ENCODE peak calls at places on chromosomes 7 and 10, in four cellular contexts. M, G, A and Y are unnamed samples.
A peak's percentile ranks its signal among the peaks of the same experiment; 100 is the strongest.

GRCh38 chr7:69796421-69796820 is 198.1 kb downstream of the AUTS2 start:
- DNase-seq in M (no peak), G (no peak), A (no peak), Y (no peak)

GRCh38 chr7:155458317-155459132 is 596 bp downstream of the EN2 start:
- DNase-seq in M (no peak), G (no peak), A (no peak), Y (no peak)

GRCh38 chr10:13758302-13758701 is 171.5 kb downstream of the PRPF18 start:
- DNase-seq in M (no peak), G (no peak), A (no peak), Y (no peak)

GRCh38 chr7:85135931-85136330 is 50.9 kb downstream of the SEMA3D start:
- DNase-seq in M (no peak), G (no peak), A (no peak), Y (no peak)

GRCh38 chr7:21850531-21851285 is 95.0 kb downstream of the CDCA7L start:
- DNase-seq in M (no peak), G (no peak), A (no peak), Y (no peak)

GRCh38 chr10:116974442-116975005 is 30.5 kb downstream of the SHTN1 start:
- DNase-seq in M (no peak), G (no peak), A (no peak), Y (no peak)

GRCh38 chr7:50262916-50263690 is 41.4 kb upstream of the IKZF1 start:
- DNase-seq in M (no peak), G (no peak), A (no peak), Y (no peak)

GRCh38 chr10:27240212-27240890 is at the start of gene ACBD5:
- DNase-seq in M (peak; percentile 78), G (peak; percentile 81), A (peak; percentile 28), Y (no peak)

GRCh38 chr7:54690059-54690443 is 69.0 kb downstream of the SEC61G start:
- DNase-seq in M (no peak), G (no peak), A (no peak), Y (no peak)

GRCh38 chr7:108525327-108525984 is 479 bp downstream of the PNPLA8 start:
- DNase-seq in M (peak; percentile 81), G (peak; percentile 44), A (no peak), Y (no peak)

GRCh38 chr7:151838072-151838471 is 38.8 kb downstream of the PRKAG2 start:
- DNase-seq in M (no peak), G (no peak), A (no peak), Y (no peak)

GRCh38 chr7:143934526-143935340 is at the start of gene OR2F2:
- DNase-seq in M (no peak), G (peak; percentile 45), A (no peak), Y (no peak)

GRCh38 chr10:85648279-85648754 is 718.3 kb downstream of the GRID1 start:
- DNase-seq in M (no peak), G (no peak), A (no peak), Y (no peak)

GRCh38 chr10:94500063-94500462 is 45.5 kb upstream of the HELLS start:
- DNase-seq in M (no peak), G (peak; percentile 10), A (no peak), Y (no peak)

GRCh38 chr7:43757073-43757720 is 1.3 kb upstream of the BLVRA start:
- DNase-seq in M (no peak), G (no peak), A (no peak), Y (no peak)

GRCh38 chr7:82015751-82016150 is 245.9 kb upstream of the HGF start:
- DNase-seq in M (no peak), G (no peak), A (no peak), Y (no peak)

GRCh38 chr7:44981035-44981706 is 2.4 kb upstream of the MYO1G start:
- DNase-seq in M (no peak), G (no peak), A (no peak), Y (no peak)

GRCh38 chr7:44251269-44251668 is 50.5 kb downstream of the YKT6 start:
- DNase-seq in M (no peak), G (no peak), A (no peak), Y (no peak)

GRCh38 chr10:69065406-69066361 is 22.2 kb upstream of the SRGN start:
- DNase-seq in M (no peak), G (no peak), A (no peak), Y (no peak)

GRCh38 chr7:120964088-120964487 is 13.5 kb downstream of the ING3 start:
- DNase-seq in M (no peak), G (no peak), A (no peak), Y (no peak)
- TF ChIP-seq SIN3A in M (no peak), G (no peak), A (no peak), Y (no peak)

GRCh38 chr10:93072225-93072712 is 1.4 kb upstream of the CYP26A1 start:
- DNase-seq in M (no peak), G (no peak), A (no peak), Y (no peak)

GRCh38 chr10:93072713-93073538 is 767 bp upstream of the CYP26A1 start:
- DNase-seq in M (no peak), G (no peak), A (no peak), Y (no peak)

GRCh38 chr10:93074137-93074596 is 474 bp downstream of the CYP26A1 start:
- DNase-seq in M (peak; percentile 33), G (no peak), A (no peak), Y (no peak)

GRCh38 chr10:93074597-93075368 is 1.1 kb downstream of the CYP26A1 start:
- DNase-seq in M (no peak), G (no peak), A (no peak), Y (peak; percentile 82)

GRCh38 chr10:93073539-93074136 is at the start of gene CYP26A1:
- DNase-seq in M (peak; percentile 58), G (no peak), A (no peak), Y (peak; percentile 81)
- TF ChIP-seq CREB1 in M (no peak), G (no peak), A (no peak), Y (no peak)

DNA sequence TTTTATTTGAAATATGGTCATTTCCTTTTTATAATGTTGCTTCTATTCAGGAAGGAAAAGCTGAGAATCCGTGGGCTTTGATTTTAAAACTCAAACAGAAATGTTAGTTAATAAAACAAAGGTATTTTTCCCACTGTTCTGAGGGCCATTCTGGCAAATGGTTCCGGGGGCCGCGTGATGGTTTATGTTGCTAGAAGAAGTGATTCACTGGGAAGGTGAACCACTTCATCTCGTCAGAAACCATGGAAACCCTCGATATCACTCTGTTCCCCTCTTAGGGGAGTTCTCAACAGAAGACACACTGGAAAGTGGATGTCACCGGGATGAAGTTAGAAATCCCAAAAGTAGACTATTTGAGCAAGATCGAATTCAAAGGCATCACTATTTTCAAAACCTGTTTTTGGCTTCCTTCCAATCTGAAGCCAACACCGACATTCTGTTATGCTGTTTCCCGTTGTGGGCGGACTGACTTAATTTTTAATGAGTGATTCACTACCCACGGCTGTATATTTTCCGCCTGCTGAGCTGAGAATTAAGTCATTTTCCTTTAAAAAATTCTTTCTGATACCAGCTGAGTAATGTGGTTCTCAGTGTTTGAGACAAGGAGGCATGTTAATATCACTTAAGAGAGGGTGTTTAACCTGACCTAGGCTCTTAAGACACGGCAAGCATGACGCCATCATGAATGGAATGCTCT is 84.1 kb downstream of the PTPRE start:
- DNase-seq in M (no peak), G (no peak), A (no peak), Y (no peak)
- TF ChIP-seq SIN3A in M (no peak), G (no peak), A (no peak), Y (no peak)

GRCh38 chr10:133366751-133367150 is 6.4 kb downstream of the ECHS1 start:
- DNase-seq in M (no peak), G (no peak), A (no peak), Y (no peak)

GRCh38 chr10:133365461-133366129 is 7.6 kb downstream of the ECHS1 start:
- DNase-seq in M (no peak), G (no peak), A (no peak), Y (no peak)

GRCh38 chr10:133362846-133363245 is 5.0 kb upstream of the FUOM start:
- DNase-seq in M (no peak), G (no peak), A (no peak), Y (no peak)

GRCh38 chr10:133366130-133366478 is 7.0 kb downstream of the ECHS1 start:
- DNase-seq in M (no peak), G (no peak), A (no peak), Y (no peak)

DNA sequence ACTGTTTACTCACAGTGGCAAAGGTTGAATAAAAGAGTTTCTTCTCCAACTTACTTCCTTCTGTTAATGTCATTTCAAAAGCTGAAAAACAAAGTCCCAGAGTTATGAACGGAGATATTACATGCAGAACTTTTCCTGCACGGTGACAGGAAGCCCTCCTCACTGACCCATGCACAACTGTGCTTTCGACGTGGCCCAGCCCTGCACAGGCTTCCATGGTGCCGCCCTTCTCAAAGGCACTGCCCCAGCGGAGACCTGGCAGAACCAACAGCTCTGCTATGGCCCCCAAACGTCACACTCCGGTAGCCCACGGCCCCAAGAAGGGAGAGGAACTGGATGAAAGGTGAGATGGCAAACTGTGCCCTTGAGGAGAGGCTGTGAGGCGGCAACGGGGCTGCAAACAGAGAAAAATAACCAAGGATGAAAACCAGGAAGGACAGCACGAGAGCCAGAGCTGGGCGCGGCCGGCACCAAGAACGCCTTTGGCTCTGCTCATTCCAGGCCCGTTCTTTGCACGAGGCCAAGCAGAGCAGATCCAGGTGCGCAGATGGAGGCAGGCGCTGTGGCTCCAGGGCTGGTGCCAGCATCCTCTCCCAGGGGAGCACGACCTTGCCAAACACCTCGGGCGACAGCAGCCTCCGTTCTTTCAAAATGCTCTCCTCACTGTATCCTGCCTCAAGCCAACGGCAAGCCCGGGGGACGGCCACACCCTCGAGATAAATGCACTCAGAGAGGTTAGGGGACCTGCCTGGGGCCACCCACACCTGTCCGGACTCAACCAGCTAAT is 7.0 kb upstream of the FUOM start:
- DNase-seq in M (no peak), G (no peak), A (no peak), Y (no peak)
- TF ChIP-seq CREB1 in M (no peak), G (no peak), A (no peak), Y (no peak)

DNA sequence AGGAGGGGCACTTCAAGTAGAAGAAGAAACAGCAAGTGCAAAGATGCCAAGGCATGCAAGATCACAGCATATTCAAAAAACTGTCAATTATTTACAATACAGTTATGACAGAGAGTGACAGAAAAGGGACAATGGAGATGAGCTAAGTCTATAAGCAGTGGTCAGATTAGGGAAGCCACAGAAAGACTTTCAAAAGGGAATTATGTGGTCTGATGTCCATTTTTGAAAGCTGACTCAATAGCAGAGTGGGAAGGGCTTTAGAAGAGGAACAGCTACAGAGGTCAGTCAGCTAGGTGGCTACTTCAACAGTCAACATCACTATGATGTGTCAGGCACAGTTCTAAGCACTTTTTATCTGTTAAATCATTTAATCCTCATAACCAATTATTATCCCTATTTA is 45.2 kb upstream of the SPOCK2 start:
- DNase-seq in M (no peak), G (peak; percentile 18), A (peak; percentile 92), Y (no peak)
- TF ChIP-seq SIN3A in M (no peak), G (no peak), A (no peak), Y (no peak)

DNA sequence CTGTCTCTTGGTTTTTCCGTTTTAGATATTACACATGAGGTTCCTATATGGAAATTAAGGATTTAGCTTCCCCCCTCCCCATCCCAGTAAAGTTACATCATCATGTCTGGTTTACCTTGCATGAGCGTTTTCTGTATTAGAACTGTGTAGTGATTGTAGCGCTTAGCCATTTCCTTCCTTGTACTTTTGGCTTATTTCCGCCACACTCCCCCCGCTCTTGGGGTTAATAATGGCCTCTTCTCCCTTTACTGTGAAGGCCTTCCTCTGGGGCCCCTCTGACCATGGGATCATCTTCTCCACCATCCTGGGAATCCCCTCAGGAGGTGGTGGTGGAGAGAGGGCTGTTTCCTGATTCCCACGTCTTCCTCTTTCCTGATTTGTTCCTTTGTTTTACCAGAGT is 27.2 kb upstream of the AP5Z1 start:
- DNase-seq in M (no peak), G (no peak), A (no peak), Y (no peak)
- TF ChIP-seq CREB1 in M (no peak), G (no peak), A (no peak), Y (no peak)